ENCODE peak calls at places on chromosomes 1 and 21, in six cellular contexts. H, G, O, L, V and U are unnamed samples.

GRCh38 chr1:93440272-93440671 is 7.6 kb upstream of the FNBP1L start:
- DNase-seq in H (no peak), G (no peak), O (no peak), L (no peak), V (no peak), U (no peak)

GRCh38 chr1:210536263-210536961 is 207.7 kb downstream of the HHAT start:
- DNase-seq in H (no peak), G (no peak), O (peak; percentile 17), L (no peak), V (no peak), U (no peak)

GRCh38 chr1:91779603-91780021 is 106.3 kb downstream of the TGFBR3 start:
- DNase-seq in H (no peak), G (no peak), O (no peak), L (no peak), V (no peak), U (no peak)

GRCh38 chr1:197521118-197521739 is 253.2 kb downstream of the CRB1 start:
- DNase-seq in H (no peak), G (no peak), O (peak; percentile 80), L (peak; percentile 34), V (peak; percentile 16), U (peak; percentile 57)

GRCh38 chr1:174872615-174873058 is 127.1 kb upstream of the CACYBP start:
- DNase-seq in H (no peak), G (no peak), O (peak; percentile 18), L (peak; percentile 0), V (no peak), U (peak; percentile 49)

GRCh38 chr21:36732217-36732616 is 33.3 kb downstream of the SIM2 start:
- DNase-seq in H (no peak), G (no peak), O (no peak), L (no peak), V (no peak), U (no peak)

GRCh38 chr21:41641821-41642368 is 125.0 kb downstream of the RIPK4 start:
- DNase-seq in H (peak; percentile 59), G (no peak), O (no peak), L (peak; percentile 89), V (no peak), U (peak; percentile 72)

GRCh38 chr1:16882995-16883394 is 12.8 kb upstream of the RNU1-2 start:
- DNase-seq in H (no peak), G (no peak), O (no peak), L (no peak), V (no peak), U (no peak)

GRCh38 chr1:216566809-216567208 is 143.6 kb upstream of the USH2A start:
- DNase-seq in H (no peak), G (no peak), O (peak; percentile 24), L (peak; percentile 26), V (no peak), U (no peak)

GRCh38 chr1:63148825-63149645 is 173.3 kb upstream of the FOXD3 start:
- DNase-seq in H (no peak), G (no peak), O (peak; percentile 85), L (peak; percentile 49), V (peak; percentile 40), U (peak; percentile 87)

GRCh38 chr21:44437696-44438431 is 17.4 kb upstream of the LRRC3 start:
- DNase-seq in H (no peak), G (no peak), O (no peak), L (no peak), V (no peak), U (peak; percentile 35)

GRCh38 chr1:203556047-203556851 is 62.3 kb downstream of the OPTC start:
- DNase-seq in H (peak; percentile 80), G (no peak), O (peak; percentile 82), L (no peak), V (no peak), U (peak; percentile 85)
- H3K27ac ChIP-seq in H (peak overlapping the region; percentile 96), G (no peak overlapping the region), O (peak overlapping the region; percentile 48), L (peak overlapping the region; percentile 84), V (no peak overlapping the region), U (peak overlapping the region; percentile 68)

GRCh38 chr1:183915634-183916510 is 111.0 kb downstream of the RGL1 start:
- DNase-seq in H (peak; percentile 84), G (peak; percentile 73), O (peak; percentile 95), L (peak; percentile 96), V (peak; percentile 91), U (peak; percentile 85)

GRCh38 chr1:183920651-183921050 is 115.7 kb downstream of the RGL1 start:
- DNase-seq in H (no peak), G (no peak), O (no peak), L (no peak), V (no peak), U (no peak)

GRCh38 chr1:183922197-183922596 is 115.3 kb downstream of the COLGALT2 start:
- DNase-seq in H (no peak), G (no peak), O (peak; percentile 58), L (no peak), V (no peak), U (no peak)

GRCh38 chr1:183914891-183915290 is 110.0 kb downstream of the RGL1 start:
- DNase-seq in H (no peak), G (no peak), O (no peak), L (no peak), V (no peak), U (no peak)

GRCh38 chr1:183918589-183918988 is 113.7 kb downstream of the RGL1 start:
- DNase-seq in H (no peak), G (no peak), O (no peak), L (no peak), V (no peak), U (no peak)
- TF ChIP-seq CTCF in H (no peak), G (no peak), O (no peak), L (no peak), V (peak; percentile 11), U (peak; percentile 28)

DNA sequence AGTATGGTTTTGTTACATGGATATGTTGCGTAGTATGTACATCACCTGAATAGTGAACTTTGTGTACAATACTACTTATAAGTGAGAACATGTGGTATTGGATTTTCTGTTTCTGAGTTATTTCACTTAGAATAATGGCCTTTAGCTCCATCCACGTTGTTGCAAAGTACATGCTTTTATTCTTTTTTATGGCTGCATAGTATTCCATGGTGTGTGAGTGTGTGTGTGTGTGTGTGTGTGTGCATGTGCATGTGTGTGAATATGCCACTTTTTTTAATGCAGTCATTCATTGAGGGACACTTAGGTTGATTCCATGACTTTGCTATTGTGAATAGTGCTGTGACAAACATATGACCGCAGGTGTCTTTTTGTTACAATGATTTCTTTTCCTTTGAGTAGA is 147.8 kb downstream of the LEPR start:
- DNase-seq in H (no peak), G (no peak), O (no peak), L (no peak), V (no peak), U (no peak)
- H3K4me3 ChIP-seq in H (no peak overlapping the region), G (no peak overlapping the region), O (no peak overlapping the region), L (no peak overlapping the region), V (no peak overlapping the region), U (no peak overlapping the region)

GRCh38 chr1:12567288-12567819 is 50.7 kb downstream of the DHRS3 start:
- DNase-seq in H (no peak), G (no peak), O (no peak), L (no peak), V (no peak), U (no peak)
- H3K27ac ChIP-seq in H (no peak overlapping the region), G (no peak overlapping the region), O (no peak overlapping the region), L (no peak overlapping the region), V (no peak overlapping the region), U (no peak overlapping the region)

GRCh38 chr1:154865442-154866256 is 4.4 kb downstream of the KCNN3 start:
- DNase-seq in H (no peak), G (no peak), O (no peak), L (no peak), V (no peak), U (peak; percentile 58)

GRCh38 chr1:154862927-154863701 is 7.0 kb downstream of the KCNN3 start:
- DNase-seq in H (no peak), G (no peak), O (peak; percentile 37), L (no peak), V (no peak), U (peak; percentile 73)

GRCh38 chr1:154864189-154864985 is 5.7 kb downstream of the KCNN3 start:
- DNase-seq in H (no peak), G (no peak), O (no peak), L (no peak), V (no peak), U (no peak)

GRCh38 chr1:154861607-154862094 is 8.4 kb downstream of the KCNN3 start:
- DNase-seq in H (no peak), G (no peak), O (no peak), L (peak; percentile 42), V (no peak), U (no peak)

GRCh38 chr1:154863702-154864174 is 6.3 kb downstream of the KCNN3 start:
- DNase-seq in H (no peak), G (no peak), O (peak; percentile 77), L (peak; percentile 75), V (peak; percentile 42), U (peak; percentile 89)
- TF ChIP-seq CTCF in H (peak; percentile 56), G (no peak), O (peak; percentile 85), L (peak; percentile 93), V (peak; percentile 42), U (peak; percentile 86)

DNA sequence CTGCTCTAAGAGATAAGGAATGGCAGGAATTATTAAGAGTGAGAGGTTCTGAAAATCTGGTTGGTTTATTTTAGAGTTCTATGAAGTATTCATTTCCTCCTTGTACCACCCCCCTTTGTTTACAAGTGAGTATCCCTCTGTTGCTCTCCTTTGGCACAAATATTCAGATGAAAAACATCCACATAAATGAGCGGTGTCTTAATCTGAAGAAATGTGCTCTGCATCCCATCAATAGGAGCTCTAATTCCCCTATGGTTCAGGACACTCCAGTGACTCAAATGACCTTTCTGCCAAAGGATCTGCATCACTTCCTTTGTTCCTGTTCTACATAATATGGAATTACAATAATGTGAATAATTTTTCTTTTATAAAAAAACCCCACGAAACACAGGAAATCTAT is 16.6 kb downstream of the DDAH1 start:
- DNase-seq in H (no peak), G (no peak), O (no peak), L (peak; percentile 47), V (no peak), U (no peak)
- H3K4me3 ChIP-seq in H (no peak overlapping the region), G (no peak overlapping the region), O (no peak overlapping the region), L (no peak overlapping the region), V (no peak overlapping the region), U (no peak overlapping the region)

GRCh38 chr1:206560021-206560716 is 52.1 kb downstream of the EIF2D start:
- DNase-seq in H (peak; percentile 44), G (no peak), O (no peak), L (no peak), V (no peak), U (no peak)

GRCh38 chr1:206556748-206557635 is 49.7 kb downstream of the RASSF5 start:
- DNase-seq in H (peak; percentile 85), G (peak; percentile 92), O (peak; percentile 80), L (peak; percentile 9), V (no peak), U (peak; percentile 90)

GRCh38 chr1:206557636-206558473 is 50.5 kb downstream of the RASSF5 start:
- DNase-seq in H (no peak), G (peak; percentile 53), O (no peak), L (no peak), V (no peak), U (no peak)

GRCh38 chr1:206558794-206559660 is 51.7 kb downstream of the RASSF5 start:
- DNase-seq in H (no peak), G (no peak), O (no peak), L (no peak), V (no peak), U (no peak)

GRCh38 chr1:206559661-206559995 is 52.3 kb downstream of the RASSF5 start:
- DNase-seq in H (no peak), G (no peak), O (no peak), L (no peak), V (no peak), U (no peak)
- H3K27ac ChIP-seq in H (peak overlapping the region; percentile 74), G (peak overlapping the region; percentile 81), O (no peak overlapping the region), L (no peak overlapping the region), V (no peak overlapping the region), U (no peak overlapping the region)

GRCh38 chr1:88973520-88974137 is 18.8 kb downstream of the KYAT3 start:
- DNase-seq in H (no peak), G (no peak), O (peak; percentile 69), L (peak; percentile 41), V (peak; percentile 33), U (no peak)
- TF ChIP-seq CTCF in H (peak; percentile 63), G (peak; percentile 75), O (peak; percentile 84), L (peak; percentile 42), V (peak; percentile 39), U (peak; percentile 85)